ENCODE peak calls at places on chromosomes 11 and 22, in nine cellular contexts. H is activated naive CD4-positive, alpha-beta T cell treated with Interleukin-2 at 50 U/mL for 16 hours; Z is stimulated activated CD8-positive, alpha-beta memory T cell treated with anti-CD3 and anti-CD28 coated beads, Interleukin-2, amount 100 ng/mL, for 1 hour; Y is H4; G is Calu3; P is stomach; W is HFF-Myc; S is renal cortical epithelial cell; V is T47D. U is an unnamed sample.

GRCh38 chr11:70191495-70192140 is 11.5 kb upstream of the FADD start:
- DNase-seq in H (peak), Z (no peak), Y (peak), G (peak), P (peak), W (no peak), S (no peak), V (peak), U (no peak)

GRCh38 chr11:94722735-94723134 is 45.4 kb upstream of the AMOTL1 start:
- DNase-seq in H (no peak), Z (no peak), Y (no peak), G (no peak), P (no peak), W (no peak), S (no peak), V (no peak), U (no peak)

GRCh38 chr11:47715082-47715669 is at the start of gene AGBL2:
- DNase-seq in H (peak), Z (peak), Y (peak), G (peak), P (peak), W (peak), S (peak), V (peak), U (peak)

GRCh38 chr11:76322593-76323341 is 58.2 kb downstream of the THAP12 start:
- DNase-seq in H (no peak), Z (no peak), Y (no peak), G (no peak), P (no peak), W (no peak), S (no peak), V (no peak), U (no peak)

GRCh38 chr22:17966403-17966717 is 58.0 kb downstream of the MICAL3 start:
- DNase-seq in H (no peak), Z (no peak), Y (no peak), G (no peak), P (no peak), W (no peak), S (peak), V (no peak), U (no peak)

GRCh38 chr22:18000441-18001039 is 23.8 kb downstream of the MICAL3 start:
- DNase-seq in H (peak), Z (no peak), Y (no peak), G (peak), P (no peak), W (no peak), S (no peak), V (no peak), U (no peak)

GRCh38 chr11:128860571-128861361 is 6.3 kb downstream of the KCNJ1 start:
- DNase-seq in H (no peak), Z (no peak), Y (no peak), G (no peak), P (no peak), W (no peak), S (peak), V (no peak), U (no peak)

GRCh38 chr11:102446606-102447005 is 6.0 kb downstream of the TMEM123 start:
- DNase-seq in H (no peak), Z (no peak), Y (no peak), G (no peak), P (no peak), W (no peak), S (peak), V (no peak), U (no peak)

GRCh38 chr22:46068908-46069481 is 81.3 kb upstream of the PPARA start:
- DNase-seq in H (no peak), Z (no peak), Y (peak), G (peak), P (peak), W (no peak), S (peak), V (peak), U (no peak)

GRCh38 chr11:3849297-3849874 is 6.1 kb upstream of the STIM1 start:
- DNase-seq in H (peak), Z (no peak), Y (peak), G (peak), P (no peak), W (no peak), S (no peak), V (peak), U (peak)

GRCh38 chr11:2342981-2343380 is 34.1 kb upstream of the CD81 start:
- DNase-seq in H (no peak), Z (no peak), Y (no peak), G (no peak), P (no peak), W (no peak), S (no peak), V (no peak), U (no peak)

GRCh38 chr11:62546937-62547625 is 475 bp upstream of the AHNAK start:
- DNase-seq in H (no peak), Z (no peak), Y (no peak), G (peak), P (no peak), W (no peak), S (peak), V (peak), U (no peak)

GRCh38 chr11:68382358-68382998 is 70.1 kb downstream of the LRP5 start:
- DNase-seq in H (no peak), Z (no peak), Y (no peak), G (no peak), P (no peak), W (no peak), S (no peak), V (no peak), U (no peak)

GRCh38 chr22:46056169-46057041 is 79.4 kb upstream of the WNT7B start:
- DNase-seq in H (no peak), Z (no peak), Y (no peak), G (no peak), P (peak), W (no peak), S (no peak), V (peak), U (no peak)

GRCh38 chr11:88174627-88175003 is 628 bp downstream of the RAB38 start:
- DNase-seq in H (peak), Z (no peak), Y (peak), G (peak), P (peak), W (peak), S (peak), V (peak), U (no peak)

GRCh38 chr11:28086569-28086968 is 21.4 kb downstream of the KIF18A start:
- DNase-seq in H (no peak), Z (no peak), Y (no peak), G (no peak), P (no peak), W (no peak), S (no peak), V (no peak), U (no peak)

GRCh38 chr11:35404397-35404775 is 15.0 kb downstream of the SLC1A2 start:
- DNase-seq in H (no peak), Z (no peak), Y (peak), G (peak), P (peak), W (peak), S (peak), V (peak), U (no peak)

GRCh38 chr11:3854660-3854976 is 846 bp upstream of the STIM1 start:
- DNase-seq in H (no peak), Z (no peak), Y (no peak), G (no peak), P (no peak), W (no peak), S (no peak), V (no peak), U (no peak)

GRCh38 chr22:46072981-46073682 is 77.2 kb upstream of the PPARA start:
- DNase-seq in H (no peak), Z (no peak), Y (no peak), G (no peak), P (peak), W (no peak), S (no peak), V (no peak), U (no peak)

GRCh38 chr11:67230406-67230805 is 35.9 kb upstream of the GRK2 start:
- DNase-seq in H (no peak), Z (no peak), Y (no peak), G (no peak), P (no peak), W (no peak), S (no peak), V (no peak), U (no peak)

GRCh38 chr22:33000342-33001280 is 57.6 kb downstream of the SYN3 start:
- DNase-seq in H (peak), Z (no peak), Y (peak), G (peak), P (peak), W (peak), S (no peak), V (peak), U (peak)

GRCh38 chr11:130166457-130166784 is 6.8 kb downstream of the ST14 start:
- DNase-seq in H (no peak), Z (no peak), Y (peak), G (peak), P (peak), W (peak), S (peak), V (no peak), U (no peak)

GRCh38 chr22:47621253-47621652 is 858.8 kb downstream of the TBC1D22A start:
- DNase-seq in H (no peak), Z (no peak), Y (no peak), G (no peak), P (no peak), W (no peak), S (no peak), V (no peak), U (no peak)

GRCh38 chr22:25051983-25052710 is 99.6 kb downstream of the KIAA1671 start:
- DNase-seq in H (no peak), Z (no peak), Y (no peak), G (no peak), P (peak), W (no peak), S (peak), V (peak), U (no peak)

U was measured in cerebellum.